ENCODE peak calls at places on chromosomes 3 and 15, in nine cellular contexts. V, L, A, X, M, W, F, U and Q are unnamed samples.

GRCh38 chr15:80856809-80857377 is 77.7 kb downstream of the CEMIP start:
- DNase-seq in W (no peak), L (no peak), F (no peak), A (no peak), X (no peak), M (no peak), V (no peak), U (no peak), Q (no peak)

GRCh38 chr3:16739416-16740091 is 134.3 kb upstream of the DAZL start:
- DNase-seq in W (no peak), A (no peak), V (no peak), M (no peak), F (no peak), L (no peak), U (no peak), X (no peak), Q (no peak)

GRCh38 chr15:100849021-100849831 is 30.4 kb upstream of the ALDH1A3 start:
- DNase-seq in U (peak), M (peak), X (peak), L (peak), A (peak), F (peak), W (peak), V (peak), Q (peak)

GRCh38 chr15:87461621-87462020 is 794.9 kb downstream of the NTRK3 start:
- DNase-seq in F (no peak), M (no peak), U (no peak), A (no peak), L (no peak), V (no peak), W (no peak), X (no peak), Q (no peak)

GRCh38 chr15:100899601-100900000 is 19.6 kb upstream of the LRRK1 start:
- DNase-seq in V (no peak), X (no peak), U (no peak), F (no peak), A (no peak), M (no peak), L (no peak), W (no peak), Q (no peak)

GRCh38 chr3:148711981-148712666 is 14.4 kb downstream of the AGTR1 start:
- DNase-seq in W (no peak), V (no peak), A (no peak), U (no peak), F (no peak), M (no peak), X (no peak), L (no peak), Q (no peak)

GRCh38 chr3:140019946-140020345 is 85.0 kb downstream of the CLSTN2 start:
- DNase-seq in V (no peak), M (no peak), W (peak), L (no peak), A (no peak), F (no peak), U (no peak), X (no peak), Q (no peak)

GRCh38 chr3:126226376-126226775 is 46.0 kb upstream of the ALDH1L1 start:
- DNase-seq in W (no peak), V (no peak), U (no peak), M (no peak), L (no peak), F (no peak), A (no peak), X (no peak), Q (no peak)